ENCODE peak calls at places on chromosomes 5 and 9, in four cellular contexts. C is C1 segment of cervical spinal cord; N is endodermal cell; Y is stimulated activated CD4-positive, alpha-beta T cell treated with anti-CD3 and anti-CD28 coated beads, TNF-alpha, amount 100 ng/mL, for 4 hours. U is an unnamed sample.

GRCh38 chr5:143395638-143396352 is 7.7 kb downstream of the NR3C1 start:
- DNase-seq in C (no peak), N (no peak), Y (no peak), U (no peak)

GRCh38 chr5:178407646-178408045 is 175.0 kb upstream of the PHYKPL start:
- DNase-seq in C (no peak), N (no peak), Y (no peak), U (no peak)

GRCh38 chr9:115164511-115164974 is 46.6 kb upstream of the TNC start:
- DNase-seq in C (peak; percentile 66), N (peak; percentile 68), Y (no peak), U (no peak)

GRCh38 chr5:172508471-172509404 is 54.4 kb upstream of the SH3PXD2B start:
- DNase-seq in C (no peak), N (peak; percentile 11), Y (no peak), U (no peak)

GRCh38 chr9:12798066-12798770 is 23.4 kb downstream of the LURAP1L start:
- DNase-seq in C (no peak), N (no peak), Y (no peak), U (no peak)

GRCh38 chr9:89863837-89864236 is 259.0 kb downstream of the GADD45G start:
- DNase-seq in C (no peak), N (no peak), Y (no peak), U (peak; percentile 51)

GRCh38 chr5:135449608-135450007 is 2.5 kb upstream of the DCANP1 start:
- DNase-seq in C (no peak), N (peak; percentile 32), Y (no peak), U (no peak)

GRCh38 chr5:139577689-139578347 is 16.7 kb downstream of the UBE2D2 start:
- DNase-seq in C (no peak), N (no peak), Y (no peak), U (no peak)

GRCh38 chr9:38359297-38359653 is 33.2 kb upstream of the ALDH1B1 start:
- DNase-seq in C (no peak), N (no peak), Y (no peak), U (no peak)

GRCh38 chr5:63957617-63958016 is 4.6 kb downstream of the HTR1A start:
- DNase-seq in C (no peak), N (no peak), Y (no peak), U (no peak)

GRCh38 chr9:109861918-109862317 is 81.9 kb downstream of the PALM2AKAP2 start:
- DNase-seq in C (no peak), N (no peak), Y (no peak), U (no peak)

GRCh38 chr5:18314192-18314778 is 680.0 kb downstream of the TAF11L14 start:
- DNase-seq in C (no peak), N (no peak), Y (no peak), U (peak; percentile 26)

GRCh38 chr9:83219924-83220438 is 157.0 kb upstream of the RASEF start:
- DNase-seq in C (no peak), N (no peak), Y (no peak), U (no peak)

GRCh38 chr5:16974981-16975380 is 38.9 kb upstream of the MYO10 start:
- DNase-seq in C (no peak), N (no peak), Y (no peak), U (no peak)

GRCh38 chr5:34534237-34535108 is 121.7 kb upstream of the RAI14 start:
- DNase-seq in C (no peak), N (no peak), Y (no peak), U (no peak)

U was measured in NCI-H146.